ENCODE peak calls at places on chromosomes 6 and 20, in five cellular contexts. H, A, Z, U and T are unnamed samples.

GRCh38 chr6:140992678-140993077 is 1140.0 kb upstream of the GJE1 start:
- DNase-seq in H (no peak), U (no peak), Z (no peak), A (no peak), T (no peak)

GRCh38 chr6:29702519-29703103 is 20.6 kb upstream of the HLA-F start:
- DNase-seq in A (peak), Z (no peak), H (peak), U (peak), T (peak)

GRCh38 chr20:34532320-34532719 is 16.1 kb downstream of the DYNLRB1 start:
- DNase-seq in Z (no peak), H (no peak), U (no peak), A (peak), T (no peak)

GRCh38 chr6:141326426-141326825 is 806.3 kb upstream of the GJE1 start:
- DNase-seq in U (no peak), Z (no peak), A (peak), H (no peak), T (no peak)

GRCh38 chr20:8930691-8931090 is 138.2 kb upstream of the PLCB4 start:
- DNase-seq in A (no peak), Z (no peak), U (no peak), H (no peak), T (no peak)

GRCh38 chr6:24910850-24911712 is 24.7 kb downstream of the RIPOR2 start:
- DNase-seq in U (peak), Z (no peak), H (peak), A (peak), T (peak)

GRCh38 chr6:158322724-158323560 is 10.7 kb downstream of the TULP4 start:
- DNase-seq in U (no peak), H (no peak), A (no peak), Z (no peak), T (no peak)

GRCh38 chr6:12504325-12504966 is 212.1 kb upstream of the PHACTR1 start:
- DNase-seq in U (no peak), Z (no peak), H (peak), A (no peak), T (peak)

GRCh38 chr6:41286544-41287346 is at the start of gene TREM1:
- DNase-seq in A (no peak), Z (no peak), U (peak), H (no peak), T (no peak)

GRCh38 chr6:154805288-154805911 is 72.2 kb downstream of the SCAF8 start:
- DNase-seq in Z (no peak), U (no peak), A (no peak), H (peak), T (peak)

GRCh38 chr6:155014137-155014536 is 19.0 kb downstream of the TIAM2 start:
- DNase-seq in H (no peak), A (no peak), Z (no peak), U (no peak), T (no peak)

GRCh38 chr20:4855097-4855496 is 133.4 kb downstream of the PRND start:
- DNase-seq in Z (no peak), H (no peak), A (no peak), U (no peak), T (no peak)

GRCh38 chr6:72622094-72622540 is 253 bp downstream of the KCNQ5 start:
- DNase-seq in A (peak), U (peak), H (peak), Z (peak), T (peak)

GRCh38 chr6:72619883-72620696 is 1.8 kb upstream of the KCNQ5 start:
- DNase-seq in Z (peak), A (no peak), H (peak), U (peak), T (peak)

GRCh38 chr6:72623808-72624207 is 1.9 kb downstream of the KCNQ5 start:
- DNase-seq in A (no peak), H (no peak), U (no peak), Z (no peak), T (peak)

GRCh38 chr6:72620866-72621242 is 1.0 kb upstream of the KCNQ5 start:
- DNase-seq in H (peak), Z (peak), A (no peak), U (no peak), T (peak)

GRCh38 chr6:72621243-72622093 is at the start of gene KCNQ5:
- DNase-seq in H (peak), U (no peak), Z (peak), A (no peak), T (peak)
- H3K27ac ChIP-seq in H (no peak), U (no peak), Z (peak), A (no peak), T (peak)

DNA sequence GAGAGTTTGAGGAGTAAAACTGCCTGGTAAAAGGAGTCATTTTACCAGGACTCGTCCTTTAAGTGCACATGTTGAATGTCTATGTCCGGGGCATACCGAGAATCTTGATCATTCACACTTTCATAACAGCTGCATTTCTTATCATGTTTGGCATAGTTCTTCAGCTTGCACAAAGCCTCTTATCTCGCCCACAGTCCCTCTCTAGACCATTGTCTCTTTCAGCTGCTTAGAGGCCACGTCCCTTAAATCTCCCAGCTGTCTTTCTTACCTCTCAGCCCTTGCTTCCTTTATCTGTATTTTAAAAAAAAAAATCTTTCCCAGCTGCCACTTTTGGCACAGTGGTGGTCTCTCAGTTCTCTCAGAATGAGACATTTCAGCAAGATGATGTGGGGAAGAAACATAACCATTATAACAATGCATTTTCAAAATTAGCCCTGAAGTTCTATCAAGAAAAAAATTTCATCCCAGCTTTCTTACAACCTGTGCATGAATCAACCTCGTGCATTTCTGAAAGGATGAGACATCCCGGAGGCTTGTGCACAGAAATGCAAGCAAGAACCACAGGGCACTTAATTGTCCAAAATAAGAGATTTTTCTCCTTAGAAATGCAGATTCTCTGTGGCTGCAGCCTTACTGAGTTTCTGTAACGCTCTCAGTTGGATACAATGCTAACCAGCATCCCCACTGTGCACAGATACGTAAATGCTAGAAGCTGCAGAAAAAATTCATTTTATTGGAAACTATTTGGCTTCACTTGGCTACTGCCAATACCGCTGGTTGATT is 24.2 kb downstream of the RBM24 start:
- DNase-seq in Z (no peak), A (no peak), H (peak), U (no peak), T (no peak)
- H3K27ac ChIP-seq in Z (no peak), A (no peak), H (peak), U (no peak), T (no peak)

GRCh38 chr20:44909872-44910689 is at the start of gene PABPC1L:
- DNase-seq in U (peak), A (peak), H (peak), Z (no peak), T (peak)
- H3K27ac ChIP-seq in U (no peak), A (peak), H (no peak), Z (no peak), T (peak)

DNA sequence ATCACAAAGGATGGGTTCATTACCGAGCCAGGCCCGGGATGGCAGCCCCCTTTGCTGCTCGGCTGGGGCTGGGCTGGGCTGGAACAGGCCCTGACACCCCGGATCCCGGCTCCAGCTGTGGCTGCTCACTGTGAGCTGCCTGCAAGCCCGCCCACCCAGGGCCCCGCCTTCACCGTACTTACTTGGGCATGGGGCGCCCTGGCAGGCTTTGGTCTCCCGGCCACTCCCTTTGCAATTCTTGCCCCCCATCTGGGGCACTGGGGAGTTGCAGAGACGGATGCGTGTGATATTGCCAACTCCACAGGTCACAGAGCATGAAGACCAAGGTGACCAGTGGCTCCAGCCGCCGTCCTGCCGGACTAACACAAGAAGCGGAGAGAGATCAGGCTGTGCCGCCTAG is 16.7 kb downstream of the THBS2 start:
- DNase-seq in Z (no peak), U (no peak), A (no peak), H (no peak), T (no peak)
- H3K27ac ChIP-seq in Z (no peak), U (no peak), A (no peak), H (no peak), T (no peak)

GRCh38 chr6:144365176-144365710 is 80.1 kb downstream of the UTRN start:
- DNase-seq in Z (no peak), A (no peak), H (no peak), U (no peak), T (no peak)
- H3K27ac ChIP-seq in Z (no peak), A (no peak), H (no peak), U (no peak), T (no peak)